ENCODE peak calls at places on chromosomes 2 and 18, in six cellular contexts. J is NCI-H774, M is fibroblast of pulmonary artery, V is lung microvascular endothelial cell, F is amniotic stem cell, A is nucleus accumbens. S is an unnamed sample.

GRCh38 chr2:101474752-101475384 is at the start of gene RFX8:
- DNase-seq in J (no peak), M (peak), V (peak), F (peak), A (no peak), S (no peak)

GRCh38 chr18:53101719-53102118 is 761.7 kb downstream of the DCC start:
- DNase-seq in J (no peak), M (no peak), V (no peak), F (no peak), A (no peak), S (no peak)

GRCh38 chr2:152078662-152079061 is 20.2 kb downstream of the CACNB4 start:
- DNase-seq in J (no peak), M (no peak), V (no peak), F (no peak), A (no peak), S (no peak)

GRCh38 chr2:16656784-16657391 is 8.7 kb downstream of the CYRIA start:
- DNase-seq in J (no peak), M (no peak), V (peak), F (no peak), A (peak), S (no peak)

GRCh38 chr2:32706815-32707214 is 79.0 kb downstream of the TTC27 start:
- DNase-seq in J (no peak), M (no peak), V (no peak), F (no peak), A (no peak), S (no peak)

GRCh38 chr2:72965016-72965415 is 47.7 kb downstream of the EMX1 start:
- DNase-seq in J (no peak), M (no peak), V (no peak), F (no peak), A (no peak), S (no peak)

GRCh38 chr2:102367331-102367971 is 11.9 kb downstream of the IL18R1 start:
- DNase-seq in J (no peak), M (no peak), V (no peak), F (no peak), A (no peak), S (no peak)

GRCh38 chr18:9792565-9793226 is 84.6 kb downstream of the RAB31 start:
- DNase-seq in J (no peak), M (no peak), V (no peak), F (no peak), A (no peak), S (no peak)

GRCh38 chr2:54512663-54513363 is 56.7 kb downstream of the SPTBN1 start:
- DNase-seq in J (no peak), M (no peak), V (no peak), F (no peak), A (no peak), S (no peak)

GRCh38 chr18:47204908-47205522 is 28.9 kb upstream of the IER3IP1 start:
- DNase-seq in J (no peak), M (peak), V (peak), F (peak), A (no peak), S (no peak)

GRCh38 chr18:28903366-28903765 is 726.4 kb upstream of the CDH2 start:
- DNase-seq in J (no peak), M (peak), V (no peak), F (peak), A (no peak), S (no peak)

GRCh38 chr18:59232309-59233016 is 12.5 kb downstream of the GRP start:
- DNase-seq in J (peak), M (no peak), V (no peak), F (no peak), A (no peak), S (no peak)

GRCh38 chr2:218852911-218853667 is 6.5 kb upstream of the WNT6 start:
- DNase-seq in J (peak), M (peak), V (peak), F (no peak), A (peak), S (peak)

GRCh38 chr2:126771094-126771493 is 115.1 kb downstream of the GYPC start:
- DNase-seq in J (no peak), M (no peak), V (no peak), F (no peak), A (no peak), S (no peak)

GRCh38 chr18:2715990-2716389 is 60.5 kb downstream of the SMCHD1 start:
- DNase-seq in J (no peak), M (no peak), V (no peak), F (no peak), A (no peak), S (no peak)

GRCh38 chr18:13500891-13501887 is 225.2 kb downstream of the FAM210A start:
- DNase-seq in J (peak), M (peak), V (peak), F (no peak), A (peak), S (peak)

GRCh38 chr2:37645836-37646235 is 25.6 kb downstream of the CDC42EP3 start:
- DNase-seq in J (no peak), M (no peak), V (no peak), F (no peak), A (no peak), S (no peak)

GRCh38 chr2:146317959-146318358 is 1526.9 kb upstream of the ACVR2A start:
- DNase-seq in J (no peak), M (peak), V (peak), F (no peak), A (no peak), S (no peak)

GRCh38 chr2:102473020-102473419 is at the start of gene SLC9A4:
- DNase-seq in J (peak), M (peak), V (peak), F (no peak), A (peak), S (peak)

GRCh38 chr2:95158441-95158840 is 1.2 kb downstream of the ZNF514 start:
- DNase-seq in J (no peak), M (no peak), V (no peak), F (no peak), A (no peak), S (no peak)

GRCh38 chr2:102085238-102085637 is 57.3 kb upstream of the IL1R1 start:
- DNase-seq in J (no peak), M (no peak), V (no peak), F (no peak), A (no peak), S (no peak)

GRCh38 chr2:47357475-47357874 is 45.5 kb upstream of the MSH2 start:
- DNase-seq in J (no peak), M (peak), V (peak), F (no peak), A (no peak), S (peak)

S was measured in H54.